ENCODE peak calls at places on chromosomes 5 and 9, in ten cellular contexts. V is lower lobe of right lung, H is left ventricle myocardium inferior, R is fibroblast of lung, T is MM.1S, E is PC-9, W is HFF-Myc, Z is cardiac muscle cell, Y is GM12865, U is endothelial cell of umbilical vein. S is an unnamed sample.

GRCh38 chr5:119355636-119356383 is at the start of gene TNFAIP8:
- DNase-seq in H (peak), U (peak), Z (peak), V (peak), Y (peak), W (no peak), R (peak), T (no peak), E (peak), S (peak)

GRCh38 chr9:129968690-129969485 is 74.1 kb downstream of the FNBP1 start:
- DNase-seq in E (no peak), T (no peak), W (no peak), U (peak), Z (no peak), R (peak), H (no peak), V (no peak), Y (no peak), S (peak)

GRCh38 chr5:54548565-54548964 is 31.0 kb downstream of the SNX18 start:
- DNase-seq in H (no peak), U (no peak), V (no peak), E (no peak), T (no peak), R (peak), Z (no peak), Y (no peak), W (no peak), S (no peak)

GRCh38 chr5:107618233-107618632 is 52.5 kb downstream of the EFNA5 start:
- DNase-seq in W (no peak), U (peak), Z (no peak), V (no peak), R (peak), Y (no peak), T (no peak), H (no peak), E (no peak), S (no peak)

GRCh38 chr9:116008278-116008677 is 145.3 kb upstream of the PAPPA start:
- DNase-seq in V (no peak), Y (no peak), H (no peak), U (no peak), T (no peak), E (peak), R (peak), Z (no peak), W (no peak), S (no peak)

GRCh38 chr9:129241725-129242124 is 63.7 kb upstream of the IER5L start:
- DNase-seq in H (peak), R (no peak), U (no peak), Y (no peak), V (peak), Z (no peak), W (no peak), E (no peak), T (no peak), S (no peak)

GRCh38 chr5:71938886-71939285 is 168.4 kb upstream of the MAP1B start:
- DNase-seq in Z (no peak), V (peak), U (no peak), Y (no peak), R (no peak), E (peak), W (no peak), H (no peak), T (no peak), S (no peak)

GRCh38 chr9:128696923-128697707 is 5.2 kb upstream of the PKN3 start:
- DNase-seq in H (peak), W (no peak), Y (no peak), V (peak), T (no peak), E (no peak), Z (no peak), R (no peak), U (no peak), S (no peak)

GRCh38 chr9:136050706-136051567 is 44.2 kb downstream of the NACC2 start:
- DNase-seq in W (no peak), R (peak), Y (no peak), H (no peak), U (peak), V (no peak), E (no peak), T (no peak), Z (peak), S (no peak)

GRCh38 chr5:72387985-72388384 is 67.8 kb downstream of the PTCD2 start:
- DNase-seq in W (peak), T (no peak), Z (no peak), R (peak), U (peak), H (no peak), V (no peak), Y (no peak), E (peak), S (no peak)

GRCh38 chr9:113985968-113986585 is 92.0 kb downstream of the AMBP start:
- DNase-seq in R (peak), Z (no peak), V (no peak), H (no peak), U (peak), Y (no peak), E (no peak), T (no peak), W (no peak), S (no peak)

GRCh38 chr9:74281674-74282073 is 215.5 kb upstream of the RORB start:
- DNase-seq in E (no peak), T (peak), R (no peak), Z (no peak), H (no peak), U (no peak), Y (peak), V (no peak), W (no peak), S (no peak)

GRCh38 chr9:134192951-134193731 is 28.8 kb upstream of the RNU6ATAC start:
- DNase-seq in Y (no peak), H (no peak), V (peak), Z (peak), U (no peak), R (peak), E (no peak), W (no peak), T (no peak), S (no peak)

GRCh38 chr5:151319334-151319733 is 15.8 kb upstream of the SLC36A3 start:
- DNase-seq in R (peak), T (peak), H (peak), Y (peak), V (no peak), E (no peak), Z (peak), U (no peak), W (no peak), S (no peak)

GRCh38 chr9:122827759-122828090 is 663 bp downstream of the PDCL start:
- DNase-seq in R (peak), E (no peak), Y (no peak), T (no peak), W (no peak), V (no peak), U (no peak), H (no peak), Z (peak), S (no peak)

GRCh38 chr5:95628933-95629332 is 9.0 kb downstream of the GPR150 start:
- DNase-seq in T (no peak), U (no peak), V (no peak), Y (no peak), W (no peak), H (no peak), R (no peak), E (no peak), Z (no peak), S (no peak)

GRCh38 chr5:95884021-95884333 is 61.5 kb upstream of the GLRX start:
- DNase-seq in T (no peak), R (no peak), H (no peak), E (peak), Y (no peak), W (no peak), V (no peak), Z (no peak), U (no peak), S (peak)

GRCh38 chr5:138936225-138936967 is 61.3 kb upstream of the LRRTM2 start:
- DNase-seq in W (no peak), U (peak), E (no peak), R (no peak), V (no peak), T (no peak), Y (no peak), H (no peak), Z (no peak), S (no peak)

GRCh38 chr5:142529626-142530278 is 156.1 kb downstream of the FGF1 start:
- DNase-seq in E (peak), U (peak), V (no peak), H (no peak), T (no peak), Z (no peak), W (no peak), Y (no peak), R (peak), S (no peak)

GRCh38 chr5:52840286-52841050 is 52.8 kb downstream of the ITGA1 start:
- DNase-seq in H (no peak), U (peak), Y (no peak), V (no peak), W (no peak), Z (no peak), T (no peak), R (peak), E (no peak), S (no peak)

GRCh38 chr9:1057910-1058309 is 7.8 kb downstream of the DMRT2 start:
- DNase-seq in Y (peak), V (no peak), Z (no peak), T (no peak), U (no peak), H (no peak), E (no peak), R (no peak), W (no peak), S (no peak)

GRCh38 chr9:5326893-5327548 is 12.7 kb downstream of the RLN1 start:
- DNase-seq in V (peak), E (peak), W (no peak), H (no peak), Z (peak), T (no peak), R (peak), Y (no peak), U (no peak), S (no peak)

GRCh38 chr5:141478321-141478945 is 2.7 kb downstream of the PCDHGC3 start:
- DNase-seq in T (no peak), V (peak), U (no peak), E (peak), R (peak), Z (no peak), W (no peak), Y (peak), H (no peak), S (no peak)

GRCh38 chr5:128395073-128395472 is 143.0 kb downstream of the FBN2 start:
- DNase-seq in E (no peak), T (no peak), U (no peak), Y (no peak), W (no peak), R (peak), V (no peak), Z (peak), H (no peak), S (no peak)

GRCh38 chr5:131684595-131684994 is 49.6 kb upstream of the RAPGEF6 start:
- DNase-seq in T (no peak), E (no peak), R (no peak), U (no peak), Z (no peak), Y (no peak), V (no peak), W (no peak), H (no peak), S (no peak)

GRCh38 chr9:105901514-105902109 is 207.3 kb downstream of the TMEM38B start:
- DNase-seq in R (peak), Z (peak), T (peak), U (peak), W (no peak), H (peak), V (no peak), Y (peak), E (peak), S (no peak)

GRCh38 chr9:107630141-107630540 is 140.6 kb upstream of the KLF4 start:
- DNase-seq in Y (no peak), V (no peak), E (no peak), Z (no peak), R (no peak), U (no peak), W (no peak), H (no peak), T (no peak), S (no peak)

GRCh38 chr5:36573441-36573840 is 33.0 kb upstream of the SLC1A3 start:
- DNase-seq in E (no peak), W (peak), U (peak), T (no peak), Z (no peak), Y (no peak), V (no peak), H (no peak), R (peak), S (no peak)

GRCh38 chr9:73680831-73681230 is 529.2 kb downstream of the ANXA1 start:
- DNase-seq in T (no peak), R (no peak), Y (no peak), U (no peak), E (no peak), H (no peak), V (no peak), Z (no peak), W (no peak), S (no peak)

GRCh38 chr5:167049043-167049663 is 1242.3 kb upstream of the WWC1 start:
- DNase-seq in R (peak), U (peak), Y (peak), E (peak), W (peak), H (no peak), Z (peak), V (no peak), T (peak), S (no peak)

GRCh38 chr9:94945191-94946144 is 219.0 kb downstream of the AOPEP start:
- DNase-seq in E (peak), H (peak), Z (no peak), W (peak), V (no peak), R (peak), T (no peak), Y (no peak), U (peak), S (no peak)

GRCh38 chr5:130074820-130075219 is 170.6 kb downstream of the CHSY3 start:
- DNase-seq in V (no peak), Z (no peak), E (no peak), H (no peak), T (no peak), W (no peak), U (no peak), Y (no peak), R (no peak), S (no peak)

DNA sequence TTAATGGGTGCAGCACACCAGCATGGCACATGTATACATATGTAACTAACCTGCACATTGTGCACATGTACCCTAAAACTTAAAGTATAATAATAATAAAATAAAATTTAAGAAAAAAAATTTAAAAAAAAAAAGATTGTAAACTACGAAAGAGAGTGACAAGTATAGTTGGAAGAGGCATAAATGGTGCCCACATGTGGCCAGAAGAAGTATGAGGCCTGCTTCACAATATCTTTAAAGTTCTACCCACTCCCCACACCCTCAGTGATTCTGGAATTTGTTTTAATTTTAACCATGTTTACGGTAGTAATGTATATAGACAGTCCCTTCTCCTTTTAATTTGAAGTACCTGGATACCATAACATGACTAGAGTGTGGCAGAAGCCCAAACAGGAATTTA is 172.7 kb downstream of the CHSY3 start:
- DNase-seq in H (no peak), W (no peak), R (no peak), Y (no peak), V (no peak), U (no peak), Z (no peak), T (no peak), E (no peak), S (no peak)
- TF ChIP-seq CTCF in H (no peak), W (no peak), R (peak), Y (no peak), V (no peak), U (peak), Z (peak), T (no peak), E (peak), S (peak)

GRCh38 chr5:75156585-75156984 is 80.1 kb downstream of the ANKRD31 start:
- DNase-seq in Y (no peak), H (no peak), W (no peak), U (no peak), Z (no peak), R (no peak), E (no peak), V (no peak), T (no peak), S (no peak)
- TF ChIP-seq CTCF in Y (no peak), H (no peak), W (no peak), U (no peak), Z (no peak), R (peak), E (peak), V (no peak), T (no peak), S (peak)

GRCh38 chr9:108864446-108864845 is 2.4 kb downstream of the ACTL7A start:
- DNase-seq in T (no peak), U (no peak), Y (no peak), Z (no peak), V (no peak), H (no peak), W (no peak), R (no peak), E (no peak), S (no peak)
- TF ChIP-seq CTCF in T (no peak), U (no peak), Y (no peak), Z (no peak), V (no peak), H (no peak), W (no peak), R (no peak), E (no peak), S (no peak)

DNA sequence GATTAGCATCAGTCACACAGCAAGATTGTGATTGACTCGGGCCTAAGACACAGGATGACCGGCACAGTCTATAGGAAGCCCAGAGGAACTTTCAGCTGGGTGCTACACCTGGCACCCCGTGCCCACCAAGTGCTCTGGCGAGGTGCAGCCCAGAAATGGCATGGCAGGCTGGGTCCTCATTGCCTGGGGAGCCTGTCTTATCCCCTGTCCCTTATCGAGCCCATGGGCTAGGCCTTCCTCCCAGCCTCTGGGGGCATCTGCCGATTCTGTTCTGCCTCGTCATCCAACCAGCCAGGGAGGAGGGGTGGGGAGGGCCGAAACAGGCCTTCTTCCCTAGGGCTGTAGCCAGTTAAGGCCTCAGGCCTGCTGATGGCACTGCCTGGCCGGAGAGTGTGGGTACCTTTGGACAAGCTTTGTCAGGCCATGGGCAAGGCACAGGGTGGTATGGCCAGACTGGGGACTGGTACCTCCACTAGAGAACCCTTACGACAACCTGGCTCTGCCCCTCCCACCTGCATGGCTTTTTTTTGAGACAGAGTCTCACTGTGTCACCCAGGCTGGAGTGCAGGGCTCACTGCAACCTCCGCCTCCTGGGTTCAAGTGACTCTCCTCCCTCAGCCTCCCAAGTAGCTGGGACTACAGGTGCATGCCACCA is 1.6 kb downstream of the GRK6 start:
- DNase-seq in E (no peak), Z (no peak), R (no peak), T (peak), H (no peak), V (peak), Y (peak), U (no peak), W (no peak), S (no peak)
- TF ChIP-seq CTCF in E (no peak), Z (no peak), R (no peak), T (no peak), H (no peak), V (no peak), Y (no peak), U (no peak), W (no peak), S (no peak)

GRCh38 chr5:7078901-7079300 is 317.0 kb upstream of the ADCY2 start:
- DNase-seq in T (no peak), E (no peak), R (no peak), V (no peak), Y (peak), W (no peak), H (no peak), U (peak), Z (peak), S (no peak)
- TF ChIP-seq CTCF in T (peak), E (peak), R (no peak), V (no peak), Y (peak), W (no peak), H (no peak), U (no peak), Z (no peak), S (no peak)

GRCh38 chr5:67182406-67182805 is 14.2 kb downstream of the CD180 start:
- DNase-seq in U (peak), T (no peak), E (no peak), W (peak), Z (peak), H (peak), V (peak), R (peak), Y (no peak), S (no peak)
- TF ChIP-seq CTCF in U (no peak), T (no peak), E (no peak), W (no peak), Z (no peak), H (no peak), V (no peak), R (no peak), Y (no peak), S (no peak)

DNA sequence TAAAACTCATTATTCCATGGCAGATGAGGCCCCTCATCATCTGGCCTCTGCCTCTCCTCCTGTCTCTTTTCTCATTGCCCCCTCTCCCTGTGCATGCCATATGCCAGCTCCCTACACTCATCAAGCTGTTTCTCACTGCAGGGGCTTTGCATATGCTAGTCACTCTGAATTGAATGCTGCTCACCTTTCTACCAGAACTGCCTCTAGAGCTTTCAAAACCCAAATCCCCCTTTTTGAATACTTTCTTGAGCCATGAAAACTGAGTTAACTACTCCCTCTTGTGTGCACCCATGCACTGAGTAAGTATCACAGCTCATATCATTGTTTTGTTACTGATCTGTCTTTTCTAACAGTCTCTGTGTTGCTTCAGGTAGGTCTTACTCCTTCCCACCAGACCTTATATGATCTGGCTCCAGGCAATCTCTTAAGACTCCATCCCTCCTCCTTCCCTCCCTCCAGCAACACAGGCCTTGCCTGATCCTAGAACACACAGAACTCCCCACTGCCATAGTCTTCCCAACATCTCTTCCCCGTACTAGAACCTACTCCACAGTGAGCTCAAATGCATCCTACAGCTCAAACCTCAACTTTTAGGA is 60.5 kb downstream of the ASTN2 start:
- DNase-seq in U (no peak), R (no peak), E (no peak), V (no peak), H (no peak), T (no peak), W (no peak), Y (no peak), Z (no peak), S (no peak)
- TF ChIP-seq CTCF in U (no peak), R (no peak), E (no peak), V (no peak), H (no peak), T (no peak), W (no peak), Y (no peak), Z (no peak), S (no peak)

GRCh38 chr9:88660611-88661010 is 125.6 kb downstream of the NXNL2 start:
- DNase-seq in V (no peak), T (peak), Z (peak), U (peak), Y (peak), R (peak), E (peak), H (no peak), W (no peak), S (no peak)
- TF ChIP-seq CTCF in V (peak), T (peak), Z (peak), U (peak), Y (peak), R (peak), E (peak), H (peak), W (peak), S (peak)

DNA sequence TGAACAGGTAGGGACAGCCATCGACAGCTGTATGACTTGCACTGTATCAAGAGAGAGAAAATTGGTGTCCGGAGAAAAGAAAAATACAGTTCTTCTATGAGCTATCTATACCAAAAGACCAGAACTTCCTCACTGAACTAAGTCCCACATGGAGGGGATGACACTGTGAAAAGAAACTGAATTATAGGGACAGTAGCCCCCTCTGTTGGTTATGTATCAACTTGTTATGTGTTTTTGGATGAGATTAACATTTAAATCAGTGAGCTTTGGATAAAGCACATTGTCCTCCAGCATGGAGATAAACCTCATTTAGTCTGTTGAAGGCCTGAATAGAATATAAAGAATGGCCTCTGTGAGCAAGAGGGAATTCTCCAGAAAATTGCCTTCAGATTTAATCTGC is 176.6 kb upstream of the SH3GL2 start:
- DNase-seq in E (no peak), H (no peak), Z (peak), Y (peak), T (peak), W (peak), V (no peak), R (peak), U (peak), S (peak)
- TF ChIP-seq CTCF in E (no peak), H (no peak), Z (no peak), Y (no peak), T (no peak), W (peak), V (no peak), R (peak), U (no peak), S (no peak)

S was measured in AG09319.